ENCODE peak calls at places on chromosomes 7 and 10, in six cellular contexts. One of them, this sample, is unnamed.

GRCh38 chr10:85638797-85639196 is 727.8 kb downstream of the GRID1 start:
- DNase-seq in NCI-H82: no peak
- DNase-seq in D341Med: no peak
- DNase-seq in foreskin keratinocyte: no peak
- DNase-seq in stimulated activated CD4-positive, alpha-beta T cell treated with anti-CD3 and anti-CD28 coated beads, Interleukin-2, amount 100 ng/mL, for 48 hours: no peak
- DNase-seq in dermis microvascular lymphatic vessel endothelial cell: no peak
- DNase-seq in this sample: no peak

GRCh38 chr10:113027574-113028392 is 77.7 kb downstream of the TCF7L2 start:
- DNase-seq in NCI-H82: peak; percentile 94
- DNase-seq in D341Med: no peak
- DNase-seq in foreskin keratinocyte: no peak
- DNase-seq in stimulated activated CD4-positive, alpha-beta T cell treated with anti-CD3 and anti-CD28 coated beads, Interleukin-2, amount 100 ng/mL, for 48 hours: no peak
- DNase-seq in dermis microvascular lymphatic vessel endothelial cell: peak; percentile 56
- DNase-seq in this sample: no peak

GRCh38 chr10:102243304-102243703 is 2.0 kb upstream of the PITX3 start:
- DNase-seq in NCI-H82: no peak
- DNase-seq in D341Med: no peak
- DNase-seq in foreskin keratinocyte: peak; percentile 86
- DNase-seq in stimulated activated CD4-positive, alpha-beta T cell treated with anti-CD3 and anti-CD28 coated beads, Interleukin-2, amount 100 ng/mL, for 48 hours: no peak
- DNase-seq in dermis microvascular lymphatic vessel endothelial cell: no peak
- DNase-seq in this sample: no peak

GRCh38 chr7:30403477-30403876 is 75.1 kb downstream of the NOD1 start:
- DNase-seq in NCI-H82: no peak
- DNase-seq in D341Med: no peak
- DNase-seq in foreskin keratinocyte: peak; percentile 94
- DNase-seq in stimulated activated CD4-positive, alpha-beta T cell treated with anti-CD3 and anti-CD28 coated beads, Interleukin-2, amount 100 ng/mL, for 48 hours: no peak
- DNase-seq in dermis microvascular lymphatic vessel endothelial cell: no peak
- DNase-seq in this sample: no peak

GRCh38 chr10:34236927-34237326 is 578.2 kb downstream of the PARD3 start:
- DNase-seq in NCI-H82: peak; percentile 90
- DNase-seq in D341Med: no peak
- DNase-seq in foreskin keratinocyte: no peak
- DNase-seq in stimulated activated CD4-positive, alpha-beta T cell treated with anti-CD3 and anti-CD28 coated beads, Interleukin-2, amount 100 ng/mL, for 48 hours: no peak
- DNase-seq in dermis microvascular lymphatic vessel endothelial cell: no peak
- DNase-seq in this sample: no peak

GRCh38 chr7:74372511-74373111 is 81.1 kb upstream of the GTF2IRD1 start:
- DNase-seq in NCI-H82: no peak
- DNase-seq in D341Med: peak; percentile 25
- DNase-seq in foreskin keratinocyte: no peak
- DNase-seq in stimulated activated CD4-positive, alpha-beta T cell treated with anti-CD3 and anti-CD28 coated beads, Interleukin-2, amount 100 ng/mL, for 48 hours: no peak
- DNase-seq in dermis microvascular lymphatic vessel endothelial cell: no peak
- DNase-seq in this sample: peak; percentile 29

GRCh38 chr10:111706331-111706730 is 477.2 kb downstream of the GPAM start:
- DNase-seq in NCI-H82: no peak
- DNase-seq in D341Med: no peak
- DNase-seq in foreskin keratinocyte: no peak
- DNase-seq in stimulated activated CD4-positive, alpha-beta T cell treated with anti-CD3 and anti-CD28 coated beads, Interleukin-2, amount 100 ng/mL, for 48 hours: no peak
- DNase-seq in dermis microvascular lymphatic vessel endothelial cell: no peak
- DNase-seq in this sample: no peak

GRCh38 chr10:78770167-78771090 is 298.3 kb upstream of the ZMIZ1 start:
- DNase-seq in NCI-H82: no peak
- DNase-seq in D341Med: no peak
- DNase-seq in foreskin keratinocyte: no peak
- DNase-seq in stimulated activated CD4-positive, alpha-beta T cell treated with anti-CD3 and anti-CD28 coated beads, Interleukin-2, amount 100 ng/mL, for 48 hours: no peak
- DNase-seq in dermis microvascular lymphatic vessel endothelial cell: no peak
- DNase-seq in this sample: peak; percentile 91

GRCh38 chr10:78664929-78665525 is 403.7 kb upstream of the ZMIZ1 start:
- DNase-seq in NCI-H82: peak; percentile 47
- DNase-seq in D341Med: no peak
- DNase-seq in foreskin keratinocyte: peak; percentile 41
- DNase-seq in stimulated activated CD4-positive, alpha-beta T cell treated with anti-CD3 and anti-CD28 coated beads, Interleukin-2, amount 100 ng/mL, for 48 hours: no peak
- DNase-seq in dermis microvascular lymphatic vessel endothelial cell: peak; percentile 53
- DNase-seq in this sample: no peak

GRCh38 chr10:29790223-29790622 is 155.5 kb upstream of the SVIL start:
- DNase-seq in NCI-H82: peak; percentile 1
- DNase-seq in D341Med: no peak
- DNase-seq in foreskin keratinocyte: no peak
- DNase-seq in stimulated activated CD4-positive, alpha-beta T cell treated with anti-CD3 and anti-CD28 coated beads, Interleukin-2, amount 100 ng/mL, for 48 hours: no peak
- DNase-seq in dermis microvascular lymphatic vessel endothelial cell: no peak
- DNase-seq in this sample: no peak

GRCh38 chr10:5196613-5197234 is at the start of gene AKR1C4:
- DNase-seq in NCI-H82: no peak
- DNase-seq in D341Med: no peak
- DNase-seq in foreskin keratinocyte: no peak
- DNase-seq in stimulated activated CD4-positive, alpha-beta T cell treated with anti-CD3 and anti-CD28 coated beads, Interleukin-2, amount 100 ng/mL, for 48 hours: no peak
- DNase-seq in dermis microvascular lymphatic vessel endothelial cell: no peak
- DNase-seq in this sample: no peak

GRCh38 chr7:26291699-26292538 is at the start of gene SNX10:
- DNase-seq in NCI-H82: peak; percentile 79
- DNase-seq in D341Med: peak; percentile 85
- DNase-seq in foreskin keratinocyte: peak; percentile 37
- DNase-seq in stimulated activated CD4-positive, alpha-beta T cell treated with anti-CD3 and anti-CD28 coated beads, Interleukin-2, amount 100 ng/mL, for 48 hours: peak; percentile 50
- DNase-seq in dermis microvascular lymphatic vessel endothelial cell: peak; percentile 27
- DNase-seq in this sample: no peak

GRCh38 chr7:4715385-4715770 is 33.3 kb downstream of the FOXK1 start:
- DNase-seq in NCI-H82: no peak
- DNase-seq in D341Med: no peak
- DNase-seq in foreskin keratinocyte: peak; percentile 13
- DNase-seq in stimulated activated CD4-positive, alpha-beta T cell treated with anti-CD3 and anti-CD28 coated beads, Interleukin-2, amount 100 ng/mL, for 48 hours: no peak
- DNase-seq in dermis microvascular lymphatic vessel endothelial cell: peak; percentile 12
- DNase-seq in this sample: no peak

GRCh38 chr7:128738570-128739047 is 550 bp upstream of the CALU start:
- DNase-seq in NCI-H82: no peak
- DNase-seq in D341Med: peak; percentile 40
- DNase-seq in foreskin keratinocyte: no peak
- DNase-seq in stimulated activated CD4-positive, alpha-beta T cell treated with anti-CD3 and anti-CD28 coated beads, Interleukin-2, amount 100 ng/mL, for 48 hours: no peak
- DNase-seq in dermis microvascular lymphatic vessel endothelial cell: no peak
- DNase-seq in this sample: no peak

GRCh38 chr7:151993977-151994676 is 31.3 kb upstream of the GALNT11 start:
- DNase-seq in NCI-H82: no peak
- DNase-seq in D341Med: no peak
- DNase-seq in foreskin keratinocyte: peak; percentile 34
- DNase-seq in stimulated activated CD4-positive, alpha-beta T cell treated with anti-CD3 and anti-CD28 coated beads, Interleukin-2, amount 100 ng/mL, for 48 hours: peak; percentile 37
- DNase-seq in dermis microvascular lymphatic vessel endothelial cell: peak; percentile 5
- DNase-seq in this sample: peak; percentile 63

GRCh38 chr7:12588259-12588904 is 17.9 kb downstream of the SCIN start:
- DNase-seq in NCI-H82: no peak
- DNase-seq in D341Med: no peak
- DNase-seq in foreskin keratinocyte: no peak
- DNase-seq in stimulated activated CD4-positive, alpha-beta T cell treated with anti-CD3 and anti-CD28 coated beads, Interleukin-2, amount 100 ng/mL, for 48 hours: no peak
- DNase-seq in dermis microvascular lymphatic vessel endothelial cell: no peak
- DNase-seq in this sample: no peak

GRCh38 chr7:150781016-150781415 is 19.1 kb downstream of the TMEM176B start:
- DNase-seq in NCI-H82: no peak
- DNase-seq in D341Med: no peak
- DNase-seq in foreskin keratinocyte: no peak
- DNase-seq in stimulated activated CD4-positive, alpha-beta T cell treated with anti-CD3 and anti-CD28 coated beads, Interleukin-2, amount 100 ng/mL, for 48 hours: no peak
- DNase-seq in dermis microvascular lymphatic vessel endothelial cell: no peak
- DNase-seq in this sample: no peak

GRCh38 chr7:36280840-36281812 is 108.5 kb upstream of the ANLN start:
- DNase-seq in NCI-H82: peak; percentile 51
- DNase-seq in D341Med: no peak
- DNase-seq in foreskin keratinocyte: peak; percentile 67
- DNase-seq in stimulated activated CD4-positive, alpha-beta T cell treated with anti-CD3 and anti-CD28 coated beads, Interleukin-2, amount 100 ng/mL, for 48 hours: no peak
- DNase-seq in dermis microvascular lymphatic vessel endothelial cell: peak; percentile 59
- DNase-seq in this sample: no peak

GRCh38 chr10:2036209-2036608 is 298.9 kb upstream of the ADARB2 start:
- DNase-seq in NCI-H82: no peak
- DNase-seq in D341Med: no peak
- DNase-seq in foreskin keratinocyte: no peak
- DNase-seq in stimulated activated CD4-positive, alpha-beta T cell treated with anti-CD3 and anti-CD28 coated beads, Interleukin-2, amount 100 ng/mL, for 48 hours: no peak
- DNase-seq in dermis microvascular lymphatic vessel endothelial cell: no peak
- DNase-seq in this sample: no peak

GRCh38 chr10:104334965-104335650 is 3.2 kb downstream of the ITPRIP start:
- DNase-seq in NCI-H82: no peak
- DNase-seq in D341Med: no peak
- DNase-seq in foreskin keratinocyte: no peak
- DNase-seq in stimulated activated CD4-positive, alpha-beta T cell treated with anti-CD3 and anti-CD28 coated beads, Interleukin-2, amount 100 ng/mL, for 48 hours: no peak
- DNase-seq in dermis microvascular lymphatic vessel endothelial cell: peak; percentile 8
- DNase-seq in this sample: no peak

GRCh38 chr7:155850001-155850436 is 37.8 kb upstream of the SHH start:
- DNase-seq in NCI-H82: no peak
- DNase-seq in D341Med: no peak
- DNase-seq in foreskin keratinocyte: no peak
- DNase-seq in stimulated activated CD4-positive, alpha-beta T cell treated with anti-CD3 and anti-CD28 coated beads, Interleukin-2, amount 100 ng/mL, for 48 hours: no peak
- DNase-seq in dermis microvascular lymphatic vessel endothelial cell: no peak
- DNase-seq in this sample: no peak

GRCh38 chr7:29044529-29044928 is 86.4 kb upstream of the TRIL start:
- DNase-seq in NCI-H82: no peak
- DNase-seq in D341Med: no peak
- DNase-seq in foreskin keratinocyte: no peak
- DNase-seq in stimulated activated CD4-positive, alpha-beta T cell treated with anti-CD3 and anti-CD28 coated beads, Interleukin-2, amount 100 ng/mL, for 48 hours: no peak
- DNase-seq in dermis microvascular lymphatic vessel endothelial cell: no peak
- DNase-seq in this sample: no peak

GRCh38 chr7:26042237-26042636 is 109.8 kb upstream of the NFE2L3 start:
- DNase-seq in NCI-H82: no peak
- DNase-seq in D341Med: no peak
- DNase-seq in foreskin keratinocyte: no peak
- DNase-seq in stimulated activated CD4-positive, alpha-beta T cell treated with anti-CD3 and anti-CD28 coated beads, Interleukin-2, amount 100 ng/mL, for 48 hours: no peak
- DNase-seq in dermis microvascular lymphatic vessel endothelial cell: no peak
- DNase-seq in this sample: no peak

GRCh38 chr10:71218046-71218832 is 5.9 kb downstream of the UNC5B start:
- DNase-seq in NCI-H82: no peak
- DNase-seq in D341Med: no peak
- DNase-seq in foreskin keratinocyte: peak; percentile 67
- DNase-seq in stimulated activated CD4-positive, alpha-beta T cell treated with anti-CD3 and anti-CD28 coated beads, Interleukin-2, amount 100 ng/mL, for 48 hours: no peak
- DNase-seq in dermis microvascular lymphatic vessel endothelial cell: peak; percentile 91
- DNase-seq in this sample: no peak

GRCh38 chr10:23408330-23408976 is 30.4 kb upstream of the OTUD1 start:
- DNase-seq in NCI-H82: peak; percentile 50
- DNase-seq in D341Med: no peak
- DNase-seq in foreskin keratinocyte: no peak
- DNase-seq in stimulated activated CD4-positive, alpha-beta T cell treated with anti-CD3 and anti-CD28 coated beads, Interleukin-2, amount 100 ng/mL, for 48 hours: no peak
- DNase-seq in dermis microvascular lymphatic vessel endothelial cell: no peak
- DNase-seq in this sample: peak; percentile 4

GRCh38 chr7:1809070-1809469 is 139.0 kb downstream of the ELFN1 start:
- DNase-seq in NCI-H82: peak; percentile 33
- DNase-seq in D341Med: no peak
- DNase-seq in foreskin keratinocyte: no peak
- DNase-seq in stimulated activated CD4-positive, alpha-beta T cell treated with anti-CD3 and anti-CD28 coated beads, Interleukin-2, amount 100 ng/mL, for 48 hours: no peak
- DNase-seq in dermis microvascular lymphatic vessel endothelial cell: no peak
- DNase-seq in this sample: no peak

GRCh38 chr10:43137701-43137970 is 609 bp upstream of the CSGALNACT2 start:
- DNase-seq in NCI-H82: peak; percentile 70
- DNase-seq in D341Med: peak; percentile 89
- DNase-seq in foreskin keratinocyte: peak; percentile 38
- DNase-seq in stimulated activated CD4-positive, alpha-beta T cell treated with anti-CD3 and anti-CD28 coated beads, Interleukin-2, amount 100 ng/mL, for 48 hours: no peak
- DNase-seq in dermis microvascular lymphatic vessel endothelial cell: peak; percentile 61
- DNase-seq in this sample: peak; percentile 57

GRCh38 chr7:38049679-38050078 is 128.4 kb upstream of the STARD3NL start:
- DNase-seq in NCI-H82: no peak
- DNase-seq in D341Med: no peak
- DNase-seq in foreskin keratinocyte: no peak
- DNase-seq in stimulated activated CD4-positive, alpha-beta T cell treated with anti-CD3 and anti-CD28 coated beads, Interleukin-2, amount 100 ng/mL, for 48 hours: no peak
- DNase-seq in dermis microvascular lymphatic vessel endothelial cell: no peak
- DNase-seq in this sample: no peak

GRCh38 chr10:77816311-77816710 is 110.2 kb downstream of the DLG5 start:
- DNase-seq in NCI-H82: no peak
- DNase-seq in D341Med: no peak
- DNase-seq in foreskin keratinocyte: no peak
- DNase-seq in stimulated activated CD4-positive, alpha-beta T cell treated with anti-CD3 and anti-CD28 coated beads, Interleukin-2, amount 100 ng/mL, for 48 hours: no peak
- DNase-seq in dermis microvascular lymphatic vessel endothelial cell: no peak
- DNase-seq in this sample: no peak

GRCh38 chr7:15643000-15643705 is 43.3 kb downstream of the MEOX2 start:
- DNase-seq in NCI-H82: no peak
- DNase-seq in D341Med: no peak
- DNase-seq in foreskin keratinocyte: no peak
- DNase-seq in stimulated activated CD4-positive, alpha-beta T cell treated with anti-CD3 and anti-CD28 coated beads, Interleukin-2, amount 100 ng/mL, for 48 hours: no peak
- DNase-seq in dermis microvascular lymphatic vessel endothelial cell: no peak
- DNase-seq in this sample: no peak

GRCh38 chr7:149833495-149834130 is 4.6 kb upstream of the ZNF862 start:
- DNase-seq in NCI-H82: no peak
- DNase-seq in D341Med: no peak
- DNase-seq in foreskin keratinocyte: no peak
- DNase-seq in stimulated activated CD4-positive, alpha-beta T cell treated with anti-CD3 and anti-CD28 coated beads, Interleukin-2, amount 100 ng/mL, for 48 hours: no peak
- DNase-seq in dermis microvascular lymphatic vessel endothelial cell: no peak
- DNase-seq in this sample: no peak

GRCh38 chr7:130912086-130912909 is 178.3 kb upstream of the KLF14 start:
- DNase-seq in NCI-H82: no peak
- DNase-seq in D341Med: no peak
- DNase-seq in foreskin keratinocyte: peak; percentile 61
- DNase-seq in stimulated activated CD4-positive, alpha-beta T cell treated with anti-CD3 and anti-CD28 coated beads, Interleukin-2, amount 100 ng/mL, for 48 hours: no peak
- DNase-seq in dermis microvascular lymphatic vessel endothelial cell: peak; percentile 75
- DNase-seq in this sample: no peak

GRCh38 chr10:60048146-60048545 is 141.8 kb upstream of the CCDC6 start:
- DNase-seq in NCI-H82: peak; percentile 17
- DNase-seq in D341Med: peak; percentile 54
- DNase-seq in foreskin keratinocyte: peak; percentile 39
- DNase-seq in stimulated activated CD4-positive, alpha-beta T cell treated with anti-CD3 and anti-CD28 coated beads, Interleukin-2, amount 100 ng/mL, for 48 hours: no peak
- DNase-seq in dermis microvascular lymphatic vessel endothelial cell: peak; percentile 20
- DNase-seq in this sample: no peak

GRCh38 chr7:5693529-5693928 is 87.9 kb downstream of the RNF216 start:
- DNase-seq in NCI-H82: no peak
- DNase-seq in D341Med: no peak
- DNase-seq in foreskin keratinocyte: peak; percentile 45
- DNase-seq in stimulated activated CD4-positive, alpha-beta T cell treated with anti-CD3 and anti-CD28 coated beads, Interleukin-2, amount 100 ng/mL, for 48 hours: no peak
- DNase-seq in dermis microvascular lymphatic vessel endothelial cell: no peak
- DNase-seq in this sample: no peak

GRCh38 chr10:132841254-132841975 is 55.5 kb upstream of the NKX6-2 start:
- DNase-seq in NCI-H82: no peak
- DNase-seq in D341Med: no peak
- DNase-seq in foreskin keratinocyte: no peak
- DNase-seq in stimulated activated CD4-positive, alpha-beta T cell treated with anti-CD3 and anti-CD28 coated beads, Interleukin-2, amount 100 ng/mL, for 48 hours: no peak
- DNase-seq in dermis microvascular lymphatic vessel endothelial cell: no peak
- DNase-seq in this sample: no peak